ENCODE peak calls at places on chromosomes 1 and 21, in ten cellular contexts. G, W, O, Z, I, P, E, T, L and H are unnamed samples.

GRCh38 chr1:215883004-215883403 is 315.9 kb downstream of the KCTD3 start:
- DNase-seq in W (no peak), Z (no peak), I (no peak), E (no peak), G (no peak), L (no peak), P (no peak), T (no peak), O (no peak), H (no peak)

GRCh38 chr1:221837886-221838285 is 96.0 kb upstream of the DUSP10 start:
- DNase-seq in O (no peak), Z (no peak), P (no peak), G (no peak), L (no peak), W (no peak), E (no peak), T (no peak), I (no peak), H (no peak)

GRCh38 chr1:54800899-54801759 is at the start of gene TTC22:
- DNase-seq in O (peak; percentile 57), P (peak; percentile 89), T (peak; percentile 60), W (peak; percentile 91), L (no peak), E (no peak), Z (peak; percentile 78), G (no peak), I (no peak), H (no peak)

GRCh38 chr1:46062651-46063319 is 69.6 kb downstream of the PIK3R3 start:
- DNase-seq in I (no peak), O (no peak), E (no peak), Z (no peak), G (no peak), P (peak; percentile 22), T (peak; percentile 10), W (no peak), L (no peak), H (peak; percentile 73)

GRCh38 chr1:232250838-232251237 is 379.1 kb downstream of the SIPA1L2 start:
- DNase-seq in W (no peak), T (no peak), E (no peak), Z (no peak), G (no peak), L (no peak), O (no peak), P (no peak), I (no peak), H (no peak)

GRCh38 chr21:35540950-35541632 is 492.0 kb upstream of the RUNX1 start:
- DNase-seq in P (no peak), O (no peak), G (no peak), T (peak; percentile 92), W (no peak), Z (no peak), L (no peak), I (peak; percentile 20), E (no peak), H (no peak)

GRCh38 chr21:42474043-42474831 is 21.8 kb downstream of the RSPH1 start:
- DNase-seq in G (peak; percentile 55), I (peak; percentile 5), E (no peak), T (peak; percentile 35), P (peak; percentile 95), L (no peak), O (no peak), W (peak; percentile 71), Z (peak; percentile 40), H (no peak)

GRCh38 chr1:183913556-183913955 is 108.6 kb downstream of the RGL1 start:
- DNase-seq in T (peak; percentile 71), G (no peak), P (no peak), O (no peak), I (peak; percentile 59), W (no peak), E (no peak), L (no peak), Z (no peak), H (no peak)

GRCh38 chr1:97123717-97124446 is 402.3 kb downstream of the PTBP2 start:
- DNase-seq in Z (no peak), G (no peak), W (no peak), L (no peak), E (no peak), P (no peak), O (no peak), T (peak; percentile 29), I (peak; percentile 11), H (peak; percentile 71)

GRCh38 chr1:171740987-171741871 is 636 bp downstream of the VAMP4 start:
- DNase-seq in E (peak; percentile 25), G (peak; percentile 68), T (peak; percentile 69), O (no peak), I (peak; percentile 31), P (peak; percentile 57), W (peak; percentile 45), Z (no peak), L (peak; percentile 49), H (peak; percentile 29)

GRCh38 chr1:234611799-234612351 is 1.9 kb upstream of the IRF2BP2 start:
- DNase-seq in Z (peak; percentile 66), L (peak; percentile 54), W (no peak), G (peak; percentile 90), E (peak; percentile 38), P (peak; percentile 67), O (peak; percentile 20), I (no peak), T (no peak), H (no peak)

GRCh38 chr1:1630965-1631792 is 794 bp upstream of the MMP23B start:
- DNase-seq in P (peak; percentile 66), T (peak; percentile 60), W (peak; percentile 91), I (peak; percentile 36), L (peak; percentile 86), O (no peak), Z (peak; percentile 15), E (peak; percentile 83), G (peak; percentile 83), H (no peak)

GRCh38 chr1:31183927-31184554 is 55.6 kb downstream of the NKAIN1 start:
- DNase-seq in E (no peak), G (no peak), O (no peak), P (peak; percentile 49), T (peak; percentile 43), W (peak; percentile 82), L (no peak), Z (no peak), I (no peak), H (peak; percentile 40)

DNA sequence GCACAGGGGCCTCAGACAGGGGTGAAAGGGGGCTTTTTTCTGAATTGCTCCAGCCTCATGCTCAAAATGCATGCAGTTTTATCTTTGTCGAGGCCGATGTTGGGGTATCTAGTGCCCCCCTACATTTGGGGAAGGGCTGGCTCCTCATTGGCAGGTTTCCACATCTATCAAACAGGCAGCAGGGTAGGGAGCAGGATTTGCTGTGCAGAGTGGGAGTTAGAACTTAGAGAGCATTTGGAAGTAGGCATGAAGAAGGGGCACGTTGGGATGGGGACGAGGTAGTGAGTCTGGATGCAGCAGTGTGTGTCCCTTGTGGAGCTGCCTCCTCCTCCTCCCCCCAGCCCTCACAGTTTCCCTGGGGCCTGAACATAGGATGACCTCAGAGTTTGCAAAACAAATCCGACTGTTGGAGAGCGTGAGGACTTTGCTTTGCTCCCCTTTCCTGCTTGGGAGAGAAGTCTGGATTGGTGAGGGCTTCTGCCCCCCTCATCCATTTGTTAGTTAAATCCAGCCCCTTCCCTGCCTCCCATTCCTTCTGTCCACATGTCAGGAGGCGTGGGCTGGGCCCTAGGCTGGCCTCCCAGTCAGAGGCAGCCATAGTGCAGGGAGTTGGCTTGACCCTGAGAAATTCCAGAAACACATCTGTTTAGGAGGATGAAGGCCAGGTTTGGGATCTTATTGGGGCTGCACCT is 36.9 kb upstream of the GPR37L1 start:
- DNase-seq in O (no peak), E (no peak), T (no peak), L (peak; percentile 49), P (peak; percentile 68), W (peak; percentile 72), Z (no peak), G (no peak), I (no peak), H (peak; percentile 28)
- H3K4me3 ChIP-seq in O (no peak overlapping the region), E (no peak overlapping the region), T (no peak overlapping the region), L (no peak overlapping the region), P (no peak overlapping the region), W (no peak overlapping the region), Z (no peak overlapping the region), G (no peak overlapping the region), I (no peak overlapping the region), H (no peak overlapping the region)

GRCh38 chr1:157882560-157882959 is 41.0 kb upstream of the CD5L start:
- DNase-seq in E (no peak), P (no peak), Z (no peak), I (no peak), W (no peak), O (no peak), G (no peak), T (no peak), L (no peak), H (no peak)
- H3K4me3 ChIP-seq in E (no peak overlapping the region), P (no peak overlapping the region), Z (no peak overlapping the region), I (no peak overlapping the region), W (no peak overlapping the region), O (no peak overlapping the region), G (no peak overlapping the region), T (no peak overlapping the region), L (no peak overlapping the region), H (no peak overlapping the region)

DNA sequence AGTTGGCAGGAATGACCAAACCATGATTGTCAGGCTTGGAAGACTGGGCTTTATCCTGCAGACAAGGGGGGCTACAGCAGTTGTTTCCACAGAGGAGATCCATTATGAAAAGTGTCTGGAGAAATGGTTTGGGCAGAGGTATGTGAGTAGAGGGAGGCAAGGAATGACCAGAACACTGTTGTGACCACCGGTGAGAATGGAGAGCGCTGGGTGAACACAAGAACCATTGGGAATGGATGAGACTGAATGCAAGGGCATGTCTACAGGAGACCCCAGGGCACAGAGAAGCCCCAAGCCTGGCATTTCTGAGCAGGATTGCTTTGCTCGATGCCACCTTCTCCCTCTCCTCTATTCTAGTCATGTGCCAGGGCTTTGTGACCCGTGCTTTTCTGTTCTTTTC is 125.1 kb downstream of the CACNA1E start:
- DNase-seq in G (no peak), L (no peak), Z (no peak), O (no peak), P (no peak), T (no peak), W (no peak), E (no peak), I (no peak), H (no peak)
- H3K4me3 ChIP-seq in G (no peak overlapping the region), L (no peak overlapping the region), Z (no peak overlapping the region), O (no peak overlapping the region), P (no peak overlapping the region), T (no peak overlapping the region), W (no peak overlapping the region), E (no peak overlapping the region), I (no peak overlapping the region), H (no peak overlapping the region)

GRCh38 chr1:175155936-175156335 is 36.6 kb downstream of the KIAA0040 start:
- DNase-seq in W (no peak), T (no peak), Z (no peak), P (no peak), L (no peak), O (no peak), G (no peak), I (no peak), E (no peak), H (no peak)

GRCh38 chr1:175157200-175157599 is 35.4 kb downstream of the KIAA0040 start:
- DNase-seq in P (no peak), T (no peak), W (no peak), E (no peak), G (no peak), O (no peak), Z (no peak), I (no peak), L (no peak), H (no peak)

GRCh38 chr1:175152006-175152652 is 40.4 kb downstream of the KIAA0040 start:
- DNase-seq in G (peak; percentile 75), W (peak; percentile 85), O (peak; percentile 39), Z (no peak), I (peak; percentile 11), L (peak; percentile 48), E (peak; percentile 38), P (peak; percentile 62), T (peak; percentile 57), H (peak; percentile 40)

GRCh38 chr1:175155473-175155856 is 37.1 kb downstream of the KIAA0040 start:
- DNase-seq in E (no peak), G (no peak), L (no peak), T (no peak), W (no peak), Z (no peak), I (no peak), P (no peak), O (no peak), H (no peak)

GRCh38 chr1:175154595-175155472 is 37.7 kb downstream of the KIAA0040 start:
- DNase-seq in G (peak; percentile 82), T (peak; percentile 64), I (peak; percentile 18), P (peak; percentile 81), O (peak; percentile 48), W (peak; percentile 81), L (peak; percentile 76), Z (peak; percentile 26), E (peak; percentile 69), H (peak; percentile 54)
- H3K4me3 ChIP-seq in G (no peak overlapping the region), T (no peak overlapping the region), I (no peak overlapping the region), P (no peak overlapping the region), O (no peak overlapping the region), W (no peak overlapping the region), L (no peak overlapping the region), Z (no peak overlapping the region), E (no peak overlapping the region), H (no peak overlapping the region)